ENCODE peak calls at places on chromosomes 12 and 14, in five cellular contexts. One of them, this sample, is unnamed.
A peak's percentile ranks its signal among the peaks of the same experiment; 100 is the strongest.

GRCh38 chr14:59189822-59190368 is 1.4 kb downstream of the DAAM1 start:
- DNase-seq in K562: peak; percentile 71
- DNase-seq in HCT116: peak; percentile 69
- DNase-seq in endothelial cell of umbilical vein: peak; percentile 80
- DNase-seq in HepG2: peak; percentile 75
- DNase-seq in this sample: peak; percentile 76

GRCh38 chr14:95527392-95528002 is 7.4 kb upstream of the GLRX5 start:
- DNase-seq in K562: peak; percentile 51
- DNase-seq in HCT116: no peak
- DNase-seq in endothelial cell of umbilical vein: no peak
- DNase-seq in HepG2: peak; percentile 36
- DNase-seq in this sample: no peak

GRCh38 chr14:52351191-52351560 is 37.1 kb downstream of the PTGER2 start:
- DNase-seq in K562: no peak
- DNase-seq in HCT116: no peak
- DNase-seq in endothelial cell of umbilical vein: no peak
- DNase-seq in HepG2: no peak
- DNase-seq in this sample: no peak

GRCh38 chr14:56896231-56896630 is 86.0 kb upstream of the OTX2 start:
- DNase-seq in K562: no peak
- DNase-seq in HCT116: no peak
- DNase-seq in endothelial cell of umbilical vein: no peak
- DNase-seq in HepG2: no peak
- DNase-seq in this sample: no peak

GRCh38 chr12:28415755-28416154 is 225.5 kb downstream of the CCDC91 start:
- DNase-seq in K562: peak; percentile 10
- DNase-seq in HCT116: no peak
- DNase-seq in endothelial cell of umbilical vein: peak; percentile 15
- DNase-seq in HepG2: no peak
- DNase-seq in this sample: peak; percentile 2

GRCh38 chr14:30223385-30223785 is 295.7 kb upstream of the PRKD1 start:
- DNase-seq in K562: peak; percentile 1
- DNase-seq in HCT116: peak; percentile 10
- DNase-seq in endothelial cell of umbilical vein: peak; percentile 97
- DNase-seq in HepG2: peak; percentile 71
- DNase-seq in this sample: peak; percentile 26

GRCh38 chr14:55609681-55610080 is 29.7 kb downstream of the KTN1 start:
- DNase-seq in K562: no peak
- DNase-seq in HCT116: no peak
- DNase-seq in endothelial cell of umbilical vein: peak; percentile 49
- DNase-seq in HepG2: peak; percentile 13
- DNase-seq in this sample: no peak

GRCh38 chr12:7833831-7834230 is 38.9 kb downstream of the SLC2A14 start:
- DNase-seq in K562: no peak
- DNase-seq in HCT116: no peak
- DNase-seq in endothelial cell of umbilical vein: no peak
- DNase-seq in HepG2: peak; percentile 14
- DNase-seq in this sample: no peak

GRCh38 chr12:53964315-53964713 is 8.6 kb upstream of the HOXC11 start:
- DNase-seq in K562: no peak
- DNase-seq in HCT116: no peak
- DNase-seq in endothelial cell of umbilical vein: no peak
- DNase-seq in HepG2: no peak
- DNase-seq in this sample: no peak

GRCh38 chr12:65944637-65945036 is 120.4 kb downstream of the HMGA2 start:
- DNase-seq in K562: no peak
- DNase-seq in HCT116: no peak
- DNase-seq in endothelial cell of umbilical vein: no peak
- DNase-seq in HepG2: no peak
- DNase-seq in this sample: no peak

DNA sequence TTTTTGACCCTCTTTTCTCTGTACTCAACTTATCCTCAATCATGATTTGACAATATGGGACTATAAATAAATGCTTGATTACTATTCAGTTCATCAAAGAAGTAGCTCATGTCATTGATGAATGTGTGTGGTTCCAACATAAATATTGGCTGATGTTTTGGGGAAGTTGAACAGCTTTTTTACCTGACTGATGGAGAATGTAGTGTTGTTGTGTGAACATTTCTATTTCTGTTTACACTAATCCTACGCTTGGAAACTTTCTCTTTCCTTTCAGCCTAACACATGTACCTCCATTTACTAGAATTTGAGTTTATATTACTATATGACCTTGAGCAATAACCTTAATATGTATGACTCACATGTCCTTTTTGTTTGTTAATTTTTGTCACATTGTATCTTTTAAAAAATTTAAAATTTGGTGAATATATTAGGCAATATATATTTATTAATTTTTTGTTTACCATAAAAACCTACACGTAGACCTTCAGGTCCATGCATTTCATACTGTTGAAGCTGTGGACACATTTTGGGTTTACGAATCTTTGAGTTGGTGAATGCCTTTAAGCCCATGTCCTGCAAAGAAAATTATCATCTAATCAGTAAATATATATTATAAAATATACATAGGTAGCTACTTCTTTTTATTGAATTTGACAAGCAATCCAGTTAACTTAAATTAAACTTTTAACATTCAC is 21.1 kb downstream of the A2M start:
- DNase-seq in K562: no peak
- DNase-seq in HCT116: no peak
- DNase-seq in endothelial cell of umbilical vein: no peak
- DNase-seq in HepG2: no peak
- DNase-seq in this sample: no peak
- TF ChIP-seq POLR2A in K562: no peak
- TF ChIP-seq POLR2A in HCT116: no peak
- TF ChIP-seq POLR2A in endothelial cell of umbilical vein: no peak
- TF ChIP-seq POLR2A in HepG2: peak; percentile 31
- TF ChIP-seq POLR2A in this sample: no peak

DNA sequence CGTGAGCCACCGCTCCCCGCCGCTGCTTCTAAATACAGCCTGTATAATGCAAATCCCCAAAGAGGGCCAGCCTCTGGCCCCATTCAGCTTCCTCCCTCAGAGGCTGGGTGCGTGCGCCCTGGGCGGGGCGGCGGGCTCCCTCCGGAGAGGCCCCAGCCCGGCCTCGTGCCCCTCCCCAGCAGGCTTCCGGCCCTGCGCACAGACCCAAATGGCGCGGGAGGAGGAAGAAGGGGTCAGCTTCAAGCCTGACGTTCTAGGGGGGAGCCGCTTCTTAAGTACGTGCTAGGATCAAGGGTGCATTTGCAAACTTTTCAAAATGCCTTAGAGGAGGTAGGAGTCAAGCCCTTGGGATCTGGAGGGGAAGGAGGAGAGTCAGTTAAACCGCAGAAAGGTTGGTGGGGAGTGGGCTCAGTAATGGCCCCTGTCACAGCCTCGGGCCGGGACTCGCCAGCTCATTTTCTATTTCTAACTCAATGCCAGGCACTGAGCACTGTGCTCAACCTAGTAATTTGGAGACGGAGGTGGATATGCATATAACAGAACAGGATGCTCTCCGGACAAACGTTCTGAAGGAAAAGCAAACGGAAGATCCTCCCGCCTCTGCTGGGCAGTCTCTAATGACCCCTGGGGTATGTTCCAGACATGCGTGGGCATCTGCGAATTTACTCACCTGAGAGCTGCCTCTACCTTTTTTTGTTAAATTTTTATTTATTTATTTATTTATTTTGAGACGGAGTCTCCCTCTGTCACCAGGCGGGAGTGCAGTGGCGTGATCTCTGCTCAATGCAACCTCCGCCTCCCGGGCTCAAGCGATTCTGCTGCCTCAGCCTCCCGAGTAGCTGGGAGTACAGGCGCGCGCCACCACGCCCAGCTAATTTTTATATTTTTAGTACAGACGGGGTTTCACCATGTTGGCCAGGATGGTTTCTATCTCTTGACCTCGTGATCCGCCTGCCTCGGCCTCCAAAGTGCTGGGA is 32.3 kb downstream of the NINJ2 start:
- DNase-seq in K562: no peak
- DNase-seq in HCT116: no peak
- DNase-seq in endothelial cell of umbilical vein: peak; percentile 28
- DNase-seq in HepG2: no peak
- DNase-seq in this sample: no peak
- TF ChIP-seq POLR2A in K562: no peak
- TF ChIP-seq POLR2A in HCT116: no peak
- TF ChIP-seq POLR2A in endothelial cell of umbilical vein: no peak
- TF ChIP-seq POLR2A in HepG2: no peak
- TF ChIP-seq POLR2A in this sample: no peak

DNA sequence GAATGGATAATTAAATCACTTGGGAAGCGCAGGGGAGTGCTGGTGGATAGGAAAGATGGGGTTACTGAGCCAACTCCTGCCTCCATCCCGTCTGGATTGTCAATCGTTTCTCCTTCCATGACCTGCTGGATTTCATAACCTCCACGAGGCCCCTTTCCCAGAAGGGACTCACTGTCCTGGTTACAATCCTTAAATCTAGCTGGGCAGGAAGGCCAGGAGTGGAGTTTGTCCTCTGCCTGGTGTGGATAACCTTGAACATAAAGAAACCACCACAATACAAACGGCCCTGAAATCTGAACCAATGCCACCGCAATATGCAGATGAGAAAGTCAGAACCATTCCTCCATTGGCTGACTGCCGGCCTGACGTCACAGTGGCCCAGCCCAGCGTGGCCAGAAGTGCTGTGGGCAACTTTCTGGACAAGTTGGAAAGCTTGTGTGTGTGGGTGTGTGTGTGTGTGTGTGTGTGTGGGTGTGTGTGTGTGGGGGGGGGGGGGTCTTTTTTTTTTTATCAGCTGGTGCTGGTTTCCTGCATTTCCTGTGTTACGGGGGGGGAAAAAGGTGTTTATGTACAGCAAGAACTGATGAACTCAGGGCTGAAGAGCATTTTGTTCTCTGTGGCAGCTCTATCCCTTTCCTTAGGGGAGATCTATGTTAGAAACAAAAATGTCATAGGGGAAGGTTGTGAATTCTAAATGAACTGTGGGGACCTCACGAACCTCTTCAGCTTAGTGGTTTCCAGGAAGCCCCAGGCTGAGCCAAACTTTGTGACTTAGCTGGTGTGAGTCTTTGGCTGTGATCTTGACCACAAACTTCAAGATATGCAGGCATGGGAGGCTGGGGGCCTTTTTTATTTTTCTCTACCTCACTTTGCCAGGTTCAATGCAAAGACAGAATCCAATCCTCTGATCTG is 81.6 kb upstream of the MED13L start:
- DNase-seq in K562: peak; percentile 98
- DNase-seq in HCT116: peak; percentile 82
- DNase-seq in endothelial cell of umbilical vein: peak; percentile 99
- DNase-seq in HepG2: peak; percentile 92
- DNase-seq in this sample: peak; percentile 80
- TF ChIP-seq POLR2A in K562: peak; percentile 57
- TF ChIP-seq POLR2A in HCT116: no peak
- TF ChIP-seq POLR2A in endothelial cell of umbilical vein: peak; percentile 47
- TF ChIP-seq POLR2A in HepG2: no peak
- TF ChIP-seq POLR2A in this sample: no peak

GRCh38 chr14:87992720-87993484 is at the start of gene GALC:
- DNase-seq in K562: peak; percentile 92
- DNase-seq in HCT116: no peak
- DNase-seq in endothelial cell of umbilical vein: peak; percentile 94
- DNase-seq in HepG2: no peak
- DNase-seq in this sample: no peak
- TF ChIP-seq POLR2A in K562: peak; percentile 67
- TF ChIP-seq POLR2A in HCT116: no peak
- TF ChIP-seq POLR2A in endothelial cell of umbilical vein: peak; percentile 76
- TF ChIP-seq POLR2A in HepG2: no peak
- TF ChIP-seq POLR2A in this sample: no peak

DNA sequence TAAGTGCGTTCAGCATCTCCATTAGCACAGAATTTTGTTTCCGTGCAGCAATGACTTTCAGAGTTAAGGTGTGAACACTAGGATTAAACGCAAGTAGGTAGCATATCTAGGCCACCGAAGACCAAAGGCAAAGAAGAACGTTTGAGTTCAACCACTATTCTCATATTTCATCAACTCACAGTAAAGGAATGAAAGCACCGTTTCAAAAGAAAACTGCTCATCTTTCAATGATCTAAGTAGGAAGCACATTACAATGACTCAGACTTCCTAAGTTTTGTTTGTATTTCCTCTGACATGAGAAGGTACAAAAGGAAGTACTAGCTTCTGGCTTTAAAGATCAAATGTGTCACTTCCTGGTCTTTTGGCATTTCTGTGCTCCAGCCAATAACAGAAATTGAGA is 57.6 kb downstream of the ACADS start:
- DNase-seq in K562: no peak
- DNase-seq in HCT116: peak; percentile 33
- DNase-seq in endothelial cell of umbilical vein: peak; percentile 87
- DNase-seq in HepG2: peak; percentile 29
- DNase-seq in this sample: peak; percentile 22
- TF ChIP-seq POLR2A in K562: no peak
- TF ChIP-seq POLR2A in HCT116: no peak
- TF ChIP-seq POLR2A in endothelial cell of umbilical vein: peak; percentile 46
- TF ChIP-seq POLR2A in HepG2: no peak
- TF ChIP-seq POLR2A in this sample: no peak

DNA sequence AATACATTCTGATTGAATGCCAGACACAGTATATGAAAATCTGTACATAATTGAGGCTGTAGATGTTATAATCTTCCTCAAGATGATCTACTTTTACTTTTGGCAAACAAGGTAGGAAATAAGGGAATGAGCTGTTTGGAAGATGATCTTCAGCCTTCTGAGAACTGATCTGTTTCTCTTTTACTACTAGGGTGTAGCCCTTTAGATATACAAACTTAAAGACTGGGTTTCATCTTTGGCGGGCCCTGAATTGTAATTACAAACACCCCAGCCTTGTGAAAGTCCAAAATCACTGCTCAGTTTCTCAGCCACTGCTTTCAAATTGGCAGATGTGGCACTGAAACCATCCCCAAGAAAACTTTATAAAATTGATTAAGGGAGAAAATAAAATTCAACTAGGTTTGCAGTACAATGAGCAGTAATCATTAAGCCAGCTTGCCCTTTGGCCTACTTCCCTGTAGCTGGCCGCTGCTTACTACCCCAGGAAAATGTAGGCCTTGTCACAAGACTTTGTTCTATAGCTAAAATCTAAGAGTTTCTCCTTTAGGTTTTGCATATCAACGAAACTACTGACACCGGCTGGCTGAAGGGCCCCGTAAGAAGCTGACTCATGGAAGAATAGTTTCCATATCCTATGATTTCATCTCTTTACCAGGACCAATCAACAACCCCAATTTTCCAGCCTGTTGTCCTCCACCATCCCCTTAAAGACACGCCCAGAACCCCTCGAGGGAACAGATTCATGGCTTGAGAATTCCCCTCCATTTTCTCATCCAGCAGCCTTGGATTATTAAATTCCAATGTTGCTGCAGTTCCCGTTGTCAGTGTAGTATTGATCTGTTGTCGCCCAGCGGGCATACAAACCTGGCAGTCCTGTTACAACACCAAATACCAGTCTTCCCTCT is 210.8 kb downstream of the PCNX1 start:
- DNase-seq in K562: no peak
- DNase-seq in HCT116: no peak
- DNase-seq in endothelial cell of umbilical vein: no peak
- DNase-seq in HepG2: peak; percentile 18
- DNase-seq in this sample: peak; percentile 30
- TF ChIP-seq POLR2A in K562: no peak
- TF ChIP-seq POLR2A in HCT116: no peak
- TF ChIP-seq POLR2A in endothelial cell of umbilical vein: no peak
- TF ChIP-seq POLR2A in HepG2: no peak
- TF ChIP-seq POLR2A in this sample: no peak

This sample was measured in H54.